ENCODE peak calls at places on chromosome 20, in seven cellular contexts. One of them, this sample, is unnamed.

GRCh38 chr20:21513181-21513663 is 642 bp downstream of the NKX2-2 start:
- DNase-seq in cardiac muscle cell: no peak
- DNase-seq in OCI-LY7: no peak
- DNase-seq in heart left ventricle: no peak
- DNase-seq in pancreas: no peak
- DNase-seq in transverse colon: no peak
- DNase-seq in ovary: no peak
- DNase-seq in this sample: no peak

GRCh38 chr20:59217162-59217561 is 53.5 kb downstream of the ZNF831 start:
- DNase-seq in cardiac muscle cell: no peak
- DNase-seq in OCI-LY7: no peak
- DNase-seq in heart left ventricle: no peak
- DNase-seq in pancreas: no peak
- DNase-seq in transverse colon: no peak
- DNase-seq in ovary: no peak
- DNase-seq in this sample: no peak

GRCh38 chr20:59170406-59171349 is 7.1 kb downstream of the ZNF831 start:
- DNase-seq in cardiac muscle cell: no peak
- DNase-seq in OCI-LY7: no peak
- DNase-seq in heart left ventricle: no peak
- DNase-seq in pancreas: no peak
- DNase-seq in transverse colon: peak; percentile 55
- DNase-seq in ovary: no peak
- DNase-seq in this sample: no peak

GRCh38 chr20:44642203-44643153 is 9.0 kb downstream of the ADA start:
- DNase-seq in cardiac muscle cell: peak; percentile 69
- DNase-seq in OCI-LY7: peak; percentile 65
- DNase-seq in heart left ventricle: peak; percentile 82
- DNase-seq in pancreas: peak; percentile 66
- DNase-seq in transverse colon: peak; percentile 71
- DNase-seq in ovary: peak; percentile 66
- DNase-seq in this sample: peak; percentile 81

GRCh38 chr20:60131375-60131774 is 173.2 kb downstream of the CDH26 start:
- DNase-seq in cardiac muscle cell: no peak
- DNase-seq in OCI-LY7: no peak
- DNase-seq in heart left ventricle: no peak
- DNase-seq in pancreas: no peak
- DNase-seq in transverse colon: no peak
- DNase-seq in ovary: no peak
- DNase-seq in this sample: no peak

GRCh38 chr20:6466065-6466810 is 301.2 kb upstream of the BMP2 start:
- DNase-seq in cardiac muscle cell: no peak
- DNase-seq in OCI-LY7: no peak
- DNase-seq in heart left ventricle: no peak
- DNase-seq in pancreas: no peak
- DNase-seq in transverse colon: no peak
- DNase-seq in ovary: no peak
- DNase-seq in this sample: no peak

GRCh38 chr20:49832632-49833327 is 20.2 kb downstream of the SLC9A8 start:
- DNase-seq in cardiac muscle cell: no peak
- DNase-seq in OCI-LY7: peak; percentile 58
- DNase-seq in heart left ventricle: no peak
- DNase-seq in pancreas: no peak
- DNase-seq in transverse colon: no peak
- DNase-seq in ovary: no peak
- DNase-seq in this sample: no peak

GRCh38 chr20:61117725-61118124 is 134.3 kb upstream of the CDH4 start:
- DNase-seq in cardiac muscle cell: no peak
- DNase-seq in OCI-LY7: no peak
- DNase-seq in heart left ventricle: no peak
- DNase-seq in pancreas: no peak
- DNase-seq in transverse colon: no peak
- DNase-seq in ovary: no peak
- DNase-seq in this sample: no peak

GRCh38 chr20:51801220-51801991 is 915 bp downstream of the SALL4 start:
- DNase-seq in cardiac muscle cell: peak; percentile 66
- DNase-seq in OCI-LY7: no peak
- DNase-seq in heart left ventricle: no peak
- DNase-seq in pancreas: no peak
- DNase-seq in transverse colon: no peak
- DNase-seq in ovary: no peak
- DNase-seq in this sample: no peak

GRCh38 chr20:44618318-44618731 is 33.2 kb downstream of the ADA start:
- DNase-seq in cardiac muscle cell: no peak
- DNase-seq in OCI-LY7: peak; percentile 34
- DNase-seq in heart left ventricle: no peak
- DNase-seq in pancreas: no peak
- DNase-seq in transverse colon: peak; percentile 51
- DNase-seq in ovary: peak; percentile 45
- DNase-seq in this sample: peak; percentile 73

GRCh38 chr20:51399138-51399890 is 143.2 kb downstream of the NFATC2 start:
- DNase-seq in cardiac muscle cell: no peak
- DNase-seq in OCI-LY7: no peak
- DNase-seq in heart left ventricle: no peak
- DNase-seq in pancreas: no peak
- DNase-seq in transverse colon: no peak
- DNase-seq in ovary: no peak
- DNase-seq in this sample: no peak

GRCh38 chr20:36273414-36274247 is 32.5 kb upstream of the DLGAP4 start:
- DNase-seq in cardiac muscle cell: no peak
- DNase-seq in OCI-LY7: peak; percentile 49
- DNase-seq in heart left ventricle: no peak
- DNase-seq in pancreas: no peak
- DNase-seq in transverse colon: no peak
- DNase-seq in ovary: no peak
- DNase-seq in this sample: no peak

GRCh38 chr20:1328680-1329330 is at the start of gene SDCBP2:
- DNase-seq in cardiac muscle cell: no peak
- DNase-seq in OCI-LY7: no peak
- DNase-seq in heart left ventricle: no peak
- DNase-seq in pancreas: peak; percentile 92
- DNase-seq in transverse colon: peak; percentile 92
- DNase-seq in ovary: no peak
- DNase-seq in this sample: no peak

GRCh38 chr20:1326031-1326930 is 2.7 kb downstream of the SDCBP2 start:
- DNase-seq in cardiac muscle cell: no peak
- DNase-seq in OCI-LY7: no peak
- DNase-seq in heart left ventricle: no peak
- DNase-seq in pancreas: no peak
- DNase-seq in transverse colon: peak; percentile 33
- DNase-seq in ovary: peak; percentile 70
- DNase-seq in this sample: no peak

GRCh38 chr20:1330075-1330830 is 1.3 kb upstream of the SDCBP2 start:
- DNase-seq in cardiac muscle cell: no peak
- DNase-seq in OCI-LY7: peak; percentile 38
- DNase-seq in heart left ventricle: peak; percentile 89
- DNase-seq in pancreas: peak; percentile 87
- DNase-seq in transverse colon: peak; percentile 87
- DNase-seq in ovary: no peak
- DNase-seq in this sample: peak; percentile 71

GRCh38 chr20:1327241-1327653 is 1.7 kb downstream of the SDCBP2 start:
- DNase-seq in cardiac muscle cell: no peak
- DNase-seq in OCI-LY7: no peak
- DNase-seq in heart left ventricle: peak; percentile 75
- DNase-seq in pancreas: no peak
- DNase-seq in transverse colon: peak; percentile 41
- DNase-seq in ovary: peak; percentile 84
- DNase-seq in this sample: no peak

GRCh38 chr20:1327827-1328679 is 886 bp downstream of the SDCBP2 start:
- DNase-seq in cardiac muscle cell: no peak
- DNase-seq in OCI-LY7: no peak
- DNase-seq in heart left ventricle: no peak
- DNase-seq in pancreas: no peak
- DNase-seq in transverse colon: peak; percentile 46
- DNase-seq in ovary: no peak
- DNase-seq in this sample: no peak
- H3K27ac ChIP-seq in cardiac muscle cell: no peak overlapping the region
- H3K27ac ChIP-seq in OCI-LY7: no peak overlapping the region
- H3K27ac ChIP-seq in heart left ventricle: peak overlapping the region; percentile 99
- H3K27ac ChIP-seq in pancreas: peak overlapping the region; percentile 95
- H3K27ac ChIP-seq in transverse colon: peak overlapping the region; percentile 98
- H3K27ac ChIP-seq in ovary: peak overlapping the region; percentile 80
- H3K27ac ChIP-seq in this sample: peak overlapping the region; percentile 93

GRCh38 chr20:63009988-63010769 is 3.4 kb upstream of the BHLHE23 start:
- DNase-seq in cardiac muscle cell: no peak
- DNase-seq in OCI-LY7: no peak
- DNase-seq in heart left ventricle: no peak
- DNase-seq in pancreas: no peak
- DNase-seq in transverse colon: peak; percentile 73
- DNase-seq in ovary: no peak
- DNase-seq in this sample: no peak
- H3K4me3 ChIP-seq in cardiac muscle cell: no peak overlapping the region
- H3K4me3 ChIP-seq in OCI-LY7: no peak overlapping the region
- H3K4me3 ChIP-seq in heart left ventricle: no peak overlapping the region
- H3K4me3 ChIP-seq in pancreas: no peak overlapping the region
- H3K4me3 ChIP-seq in transverse colon: no peak overlapping the region
- H3K4me3 ChIP-seq in ovary: no peak overlapping the region
- H3K4me3 ChIP-seq in this sample: peak overlapping the region; percentile 18

DNA sequence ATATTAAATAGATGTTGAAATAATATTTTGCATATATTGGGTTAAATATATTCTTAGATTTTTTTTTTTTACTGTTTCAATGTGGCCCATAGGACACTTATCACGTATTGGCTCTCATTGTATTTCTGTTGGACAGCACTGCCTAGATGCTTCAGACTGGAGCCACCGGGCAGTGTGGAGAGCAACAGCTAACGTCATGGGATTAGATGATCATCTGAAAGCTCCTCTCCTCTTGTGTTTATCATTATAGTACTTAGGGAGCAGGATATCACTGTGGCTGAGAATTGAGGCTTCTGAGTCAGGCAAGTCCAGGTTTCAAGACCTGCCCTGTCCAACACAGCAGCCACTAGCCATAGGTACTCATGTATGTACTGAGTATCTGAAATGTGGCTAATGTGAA is 87.4 kb downstream of the ZHX3 start:
- DNase-seq in cardiac muscle cell: no peak
- DNase-seq in OCI-LY7: no peak
- DNase-seq in heart left ventricle: peak; percentile 55
- DNase-seq in pancreas: no peak
- DNase-seq in transverse colon: no peak
- DNase-seq in ovary: no peak
- DNase-seq in this sample: no peak
- H3K9me3 ChIP-seq in cardiac muscle cell: no peaks in the 10 kb centered on the region
- H3K9me3 ChIP-seq in OCI-LY7: no peaks in the 10 kb centered on the region
- H3K9me3 ChIP-seq in heart left ventricle: no peaks in the 10 kb centered on the region
- H3K9me3 ChIP-seq in pancreas: no peaks in the 10 kb centered on the region
- H3K9me3 ChIP-seq in transverse colon: no peaks in the 10 kb centered on the region
- H3K9me3 ChIP-seq in ovary: no peaks in the 10 kb centered on the region
- H3K9me3 ChIP-seq in this sample: no peaks in the 10 kb centered on the region

GRCh38 chr20:8757146-8757545 is 311.7 kb upstream of the PLCB4 start:
- DNase-seq in cardiac muscle cell: no peak
- DNase-seq in OCI-LY7: no peak
- DNase-seq in heart left ventricle: no peak
- DNase-seq in pancreas: no peak
- DNase-seq in transverse colon: no peak
- DNase-seq in ovary: no peak
- DNase-seq in this sample: no peak
- H3K27ac ChIP-seq in cardiac muscle cell: no peak overlapping the region
- H3K27ac ChIP-seq in OCI-LY7: no peak overlapping the region
- H3K27ac ChIP-seq in heart left ventricle: no peak overlapping the region
- H3K27ac ChIP-seq in pancreas: no peak overlapping the region
- H3K27ac ChIP-seq in transverse colon: peak overlapping the region; percentile 20
- H3K27ac ChIP-seq in ovary: no peak overlapping the region
- H3K27ac ChIP-seq in this sample: no peak overlapping the region

DNA sequence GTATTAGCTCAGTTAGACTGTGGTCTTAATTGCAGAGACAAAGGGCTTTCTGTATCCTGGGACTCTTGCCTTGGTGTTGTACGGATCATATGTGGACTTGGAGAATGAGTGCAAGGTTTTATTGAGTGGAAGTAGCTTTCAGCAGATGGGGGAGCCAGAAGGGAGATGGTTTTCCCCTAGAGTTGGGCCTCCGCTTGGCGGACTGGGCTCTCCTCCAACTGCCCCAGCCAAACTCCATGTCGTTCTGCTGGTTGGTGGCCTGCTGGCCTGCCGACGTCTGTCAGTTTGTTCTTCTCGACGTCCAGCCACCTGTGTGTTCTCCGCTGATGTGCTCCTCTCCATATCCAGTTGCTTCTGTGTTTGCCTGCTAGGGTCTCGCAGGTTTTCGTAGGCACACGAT is 189.5 kb upstream of the FLRT3 start:
- DNase-seq in cardiac muscle cell: no peak
- DNase-seq in OCI-LY7: no peak
- DNase-seq in heart left ventricle: no peak
- DNase-seq in pancreas: no peak
- DNase-seq in transverse colon: no peak
- DNase-seq in ovary: no peak
- DNase-seq in this sample: no peak
- H3K4me3 ChIP-seq in cardiac muscle cell: no peak overlapping the region
- H3K4me3 ChIP-seq in OCI-LY7: no peak overlapping the region
- H3K4me3 ChIP-seq in heart left ventricle: no peak overlapping the region
- H3K4me3 ChIP-seq in pancreas: no peak overlapping the region
- H3K4me3 ChIP-seq in transverse colon: no peak overlapping the region
- H3K4me3 ChIP-seq in ovary: no peak overlapping the region
- H3K4me3 ChIP-seq in this sample: no peak overlapping the region

GRCh38 chr20:14807224-14807623 is 469.8 kb upstream of the FLRT3 start:
- DNase-seq in cardiac muscle cell: no peak
- DNase-seq in OCI-LY7: no peak
- DNase-seq in heart left ventricle: no peak
- DNase-seq in pancreas: no peak
- DNase-seq in transverse colon: no peak
- DNase-seq in ovary: no peak
- DNase-seq in this sample: no peak
- H3K9me3 ChIP-seq in cardiac muscle cell: no peaks in the 10 kb centered on the region
- H3K9me3 ChIP-seq in OCI-LY7: no peaks in the 10 kb centered on the region
- H3K9me3 ChIP-seq in heart left ventricle: peaks cover 9% of the 10 kb centered on the region
- H3K9me3 ChIP-seq in pancreas: no peaks in the 10 kb centered on the region
- H3K9me3 ChIP-seq in transverse colon: peaks cover 4% of the 10 kb centered on the region
- H3K9me3 ChIP-seq in ovary: no peaks in the 10 kb centered on the region
- H3K9me3 ChIP-seq in this sample: no peaks in the 10 kb centered on the region